ENCODE peak calls at places on chromosomes 3 and 15, in ten cellular contexts. One of them, this sample, is unnamed.

GRCh38 chr3:39202094-39202493 is 9.7 kb upstream of the XIRP1 start:
- DNase-seq in Panc1: no peak
- DNase-seq in pancreas: no peak
- DNase-seq in AG04449: no peak
- DNase-seq in lower lobe of right lung: no peak
- DNase-seq in NB4: no peak
- DNase-seq in GM12878: no peak
- DNase-seq in ascending aorta: no peak
- DNase-seq in keratinocyte: no peak
- DNase-seq in IMR-90: no peak
- DNase-seq in this sample: no peak

GRCh38 chr15:60297047-60297446 is 100.7 kb downstream of the ANXA2 start:
- DNase-seq in Panc1: no peak
- DNase-seq in GM12878: no peak
- DNase-seq in ascending aorta: no peak
- DNase-seq in AG04449: no peak
- DNase-seq in NB4: no peak
- DNase-seq in keratinocyte: peak
- DNase-seq in lower lobe of right lung: no peak
- DNase-seq in IMR-90: no peak
- DNase-seq in pancreas: no peak
- DNase-seq in this sample: no peak

GRCh38 chr15:67907175-67907723 is 67.4 kb upstream of the RNU6-1 start:
- DNase-seq in IMR-90: no peak
- DNase-seq in NB4: no peak
- DNase-seq in AG04449: no peak
- DNase-seq in pancreas: no peak
- DNase-seq in lower lobe of right lung: no peak
- DNase-seq in keratinocyte: no peak
- DNase-seq in Panc1: no peak
- DNase-seq in GM12878: no peak
- DNase-seq in ascending aorta: no peak
- DNase-seq in this sample: no peak

GRCh38 chr3:150372320-150373118 is 35.6 kb upstream of the TSC22D2 start:
- DNase-seq in NB4: no peak
- DNase-seq in lower lobe of right lung: no peak
- DNase-seq in pancreas: no peak
- DNase-seq in Panc1: no peak
- DNase-seq in IMR-90: peak
- DNase-seq in keratinocyte: no peak
- DNase-seq in ascending aorta: no peak
- DNase-seq in GM12878: no peak
- DNase-seq in AG04449: no peak
- DNase-seq in this sample: no peak

GRCh38 chr3:195224156-195224979 is 46.6 kb downstream of the XXYLT1 start:
- DNase-seq in GM12878: no peak
- DNase-seq in pancreas: no peak
- DNase-seq in AG04449: no peak
- DNase-seq in ascending aorta: peak
- DNase-seq in Panc1: no peak
- DNase-seq in lower lobe of right lung: no peak
- DNase-seq in keratinocyte: no peak
- DNase-seq in IMR-90: no peak
- DNase-seq in NB4: no peak
- DNase-seq in this sample: no peak

GRCh38 chr15:43469867-43470266 is 23.1 kb downstream of the TP53BP1 start:
- DNase-seq in keratinocyte: peak
- DNase-seq in NB4: peak
- DNase-seq in pancreas: no peak
- DNase-seq in Panc1: no peak
- DNase-seq in lower lobe of right lung: no peak
- DNase-seq in GM12878: no peak
- DNase-seq in ascending aorta: no peak
- DNase-seq in IMR-90: peak
- DNase-seq in AG04449: no peak
- DNase-seq in this sample: no peak

GRCh38 chr3:115861166-115861733 is 237.9 kb downstream of the GAP43 start:
- DNase-seq in ascending aorta: no peak
- DNase-seq in AG04449: no peak
- DNase-seq in keratinocyte: no peak
- DNase-seq in lower lobe of right lung: no peak
- DNase-seq in GM12878: no peak
- DNase-seq in IMR-90: no peak
- DNase-seq in NB4: no peak
- DNase-seq in Panc1: no peak
- DNase-seq in pancreas: no peak
- DNase-seq in this sample: no peak

GRCh38 chr3:157475921-157476395 is 27.3 kb downstream of the VEPH1 start:
- DNase-seq in NB4: no peak
- DNase-seq in pancreas: no peak
- DNase-seq in IMR-90: peak
- DNase-seq in ascending aorta: no peak
- DNase-seq in keratinocyte: no peak
- DNase-seq in GM12878: no peak
- DNase-seq in lower lobe of right lung: no peak
- DNase-seq in AG04449: no peak
- DNase-seq in Panc1: no peak
- DNase-seq in this sample: no peak

GRCh38 chr3:140497331-140497730 is 180.5 kb upstream of the TRIM42 start:
- DNase-seq in lower lobe of right lung: no peak
- DNase-seq in IMR-90: no peak
- DNase-seq in ascending aorta: no peak
- DNase-seq in pancreas: no peak
- DNase-seq in GM12878: no peak
- DNase-seq in keratinocyte: no peak
- DNase-seq in AG04449: no peak
- DNase-seq in Panc1: no peak
- DNase-seq in NB4: no peak
- DNase-seq in this sample: no peak

GRCh38 chr3:72488736-72489030 is 359.6 kb downstream of the SHQ1 start:
- DNase-seq in keratinocyte: no peak
- DNase-seq in lower lobe of right lung: no peak
- DNase-seq in GM12878: no peak
- DNase-seq in IMR-90: peak
- DNase-seq in ascending aorta: no peak
- DNase-seq in pancreas: no peak
- DNase-seq in Panc1: no peak
- DNase-seq in NB4: no peak
- DNase-seq in AG04449: no peak
- DNase-seq in this sample: no peak

GRCh38 chr3:42507751-42508335 is 5.4 kb downstream of the VIPR1 start:
- DNase-seq in NB4: no peak
- DNase-seq in GM12878: no peak
- DNase-seq in lower lobe of right lung: peak
- DNase-seq in pancreas: no peak
- DNase-seq in IMR-90: no peak
- DNase-seq in Panc1: no peak
- DNase-seq in AG04449: no peak
- DNase-seq in keratinocyte: no peak
- DNase-seq in ascending aorta: peak
- DNase-seq in this sample: peak

GRCh38 chr3:42509111-42509510 is 6.7 kb downstream of the VIPR1 start:
- DNase-seq in IMR-90: no peak
- DNase-seq in GM12878: no peak
- DNase-seq in Panc1: no peak
- DNase-seq in lower lobe of right lung: peak
- DNase-seq in AG04449: no peak
- DNase-seq in keratinocyte: no peak
- DNase-seq in pancreas: no peak
- DNase-seq in NB4: no peak
- DNase-seq in ascending aorta: peak
- DNase-seq in this sample: no peak

GRCh38 chr3:42510325-42510724 is 7.9 kb downstream of the VIPR1 start:
- DNase-seq in AG04449: no peak
- DNase-seq in lower lobe of right lung: peak
- DNase-seq in keratinocyte: no peak
- DNase-seq in Panc1: no peak
- DNase-seq in IMR-90: no peak
- DNase-seq in NB4: no peak
- DNase-seq in GM12878: no peak
- DNase-seq in pancreas: no peak
- DNase-seq in ascending aorta: no peak
- DNase-seq in this sample: no peak

GRCh38 chr3:42507252-42507651 is 4.8 kb downstream of the VIPR1 start:
- DNase-seq in AG04449: no peak
- DNase-seq in Panc1: no peak
- DNase-seq in lower lobe of right lung: peak
- DNase-seq in GM12878: no peak
- DNase-seq in keratinocyte: no peak
- DNase-seq in IMR-90: no peak
- DNase-seq in pancreas: no peak
- DNase-seq in ascending aorta: peak
- DNase-seq in NB4: peak
- DNase-seq in this sample: peak

GRCh38 chr3:42508562-42508961 is 6.1 kb downstream of the VIPR1 start:
- DNase-seq in AG04449: no peak
- DNase-seq in IMR-90: no peak
- DNase-seq in lower lobe of right lung: peak
- DNase-seq in pancreas: no peak
- DNase-seq in GM12878: no peak
- DNase-seq in ascending aorta: peak
- DNase-seq in keratinocyte: no peak
- DNase-seq in Panc1: no peak
- DNase-seq in NB4: no peak
- DNase-seq in this sample: no peak
- TF ChIP-seq CTCF in AG04449: no peak
- TF ChIP-seq CTCF in IMR-90: no peak
- TF ChIP-seq CTCF in lower lobe of right lung: no peak
- TF ChIP-seq CTCF in pancreas: no peak
- TF ChIP-seq CTCF in GM12878: no peak
- TF ChIP-seq CTCF in ascending aorta: no peak
- TF ChIP-seq CTCF in keratinocyte: no peak
- TF ChIP-seq CTCF in Panc1: no peak
- TF ChIP-seq CTCF in NB4: no peak
- TF ChIP-seq CTCF in this sample: no peak

GRCh38 chr3:182906036-182906435 is 74.3 kb downstream of the DCUN1D1 start:
- DNase-seq in lower lobe of right lung: no peak
- DNase-seq in GM12878: no peak
- DNase-seq in AG04449: no peak
- DNase-seq in IMR-90: no peak
- DNase-seq in ascending aorta: no peak
- DNase-seq in Panc1: no peak
- DNase-seq in keratinocyte: no peak
- DNase-seq in NB4: no peak
- DNase-seq in pancreas: no peak
- DNase-seq in this sample: no peak

GRCh38 chr3:182902236-182902635 is 78.1 kb downstream of the DCUN1D1 start:
- DNase-seq in pancreas: no peak
- DNase-seq in keratinocyte: no peak
- DNase-seq in lower lobe of right lung: no peak
- DNase-seq in AG04449: no peak
- DNase-seq in NB4: no peak
- DNase-seq in GM12878: no peak
- DNase-seq in IMR-90: no peak
- DNase-seq in Panc1: no peak
- DNase-seq in ascending aorta: no peak
- DNase-seq in this sample: no peak

GRCh38 chr3:182908471-182908870 is 71.9 kb downstream of the DCUN1D1 start:
- DNase-seq in keratinocyte: no peak
- DNase-seq in pancreas: no peak
- DNase-seq in ascending aorta: no peak
- DNase-seq in NB4: no peak
- DNase-seq in GM12878: no peak
- DNase-seq in AG04449: no peak
- DNase-seq in IMR-90: peak
- DNase-seq in Panc1: no peak
- DNase-seq in lower lobe of right lung: no peak
- DNase-seq in this sample: no peak

GRCh38 chr3:182905623-182906022 is 74.7 kb downstream of the DCUN1D1 start:
- DNase-seq in NB4: no peak
- DNase-seq in pancreas: no peak
- DNase-seq in lower lobe of right lung: no peak
- DNase-seq in ascending aorta: no peak
- DNase-seq in Panc1: no peak
- DNase-seq in keratinocyte: no peak
- DNase-seq in AG04449: no peak
- DNase-seq in GM12878: no peak
- DNase-seq in IMR-90: no peak
- DNase-seq in this sample: no peak

GRCh38 chr3:182904164-182904563 is 76.2 kb downstream of the DCUN1D1 start:
- DNase-seq in Panc1: no peak
- DNase-seq in pancreas: no peak
- DNase-seq in AG04449: no peak
- DNase-seq in lower lobe of right lung: no peak
- DNase-seq in IMR-90: no peak
- DNase-seq in ascending aorta: no peak
- DNase-seq in keratinocyte: no peak
- DNase-seq in GM12878: no peak
- DNase-seq in NB4: no peak
- DNase-seq in this sample: no peak
- TF ChIP-seq CTCF in Panc1: peak
- TF ChIP-seq CTCF in pancreas: no peak
- TF ChIP-seq CTCF in AG04449: no peak
- TF ChIP-seq CTCF in lower lobe of right lung: no peak
- TF ChIP-seq CTCF in IMR-90: no peak
- TF ChIP-seq CTCF in ascending aorta: no peak
- TF ChIP-seq CTCF in keratinocyte: no peak
- TF ChIP-seq CTCF in GM12878: peak
- TF ChIP-seq CTCF in NB4: no peak
- TF ChIP-seq CTCF in this sample: no peak

DNA sequence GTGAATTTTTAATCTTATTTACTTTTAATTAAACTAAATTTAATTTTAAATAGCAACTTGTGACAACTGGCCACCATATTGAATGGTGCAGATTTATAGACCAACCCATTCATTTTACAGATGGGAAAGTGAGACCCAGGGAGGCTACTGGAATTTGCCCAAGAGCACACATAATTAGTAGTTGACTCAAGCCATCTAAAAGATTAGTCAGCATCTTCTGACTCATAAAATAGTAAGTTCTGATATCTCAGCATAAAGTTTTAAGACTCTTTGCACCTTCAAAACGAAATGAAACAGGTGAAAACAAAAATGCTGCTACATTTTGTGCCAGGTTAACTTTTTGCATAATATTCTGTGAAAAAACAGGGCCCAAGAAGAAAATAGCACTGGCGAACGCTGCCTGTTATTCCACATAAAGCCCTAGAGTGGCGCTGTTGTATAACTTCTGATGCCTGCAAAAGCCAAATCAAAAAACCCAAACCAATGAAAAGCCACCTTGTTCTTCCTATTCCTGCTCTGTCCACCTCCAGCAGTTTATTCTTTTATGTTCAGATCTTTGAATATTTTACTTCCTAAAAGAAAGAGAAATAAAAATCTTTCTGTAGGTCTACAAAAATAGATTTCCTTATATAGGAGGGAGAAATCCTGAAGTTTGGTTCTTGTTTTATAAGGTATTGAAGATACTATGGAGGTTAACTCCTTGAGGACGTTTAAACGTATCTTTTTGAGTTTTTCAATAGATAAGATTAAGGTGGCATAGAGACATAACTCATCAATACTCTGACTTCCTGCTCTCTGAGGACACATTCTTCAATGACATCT is 62.8 kb downstream of the OTOL1 start:
- DNase-seq in keratinocyte: no peak
- DNase-seq in Panc1: peak
- DNase-seq in GM12878: no peak
- DNase-seq in ascending aorta: no peak
- DNase-seq in lower lobe of right lung: no peak
- DNase-seq in pancreas: no peak
- DNase-seq in NB4: peak
- DNase-seq in IMR-90: peak
- DNase-seq in AG04449: no peak
- DNase-seq in this sample: no peak
- TF ChIP-seq CTCF in keratinocyte: peak
- TF ChIP-seq CTCF in Panc1: peak
- TF ChIP-seq CTCF in GM12878: peak
- TF ChIP-seq CTCF in ascending aorta: peak
- TF ChIP-seq CTCF in lower lobe of right lung: peak
- TF ChIP-seq CTCF in pancreas: peak
- TF ChIP-seq CTCF in NB4: peak
- TF ChIP-seq CTCF in IMR-90: peak
- TF ChIP-seq CTCF in AG04449: peak
- TF ChIP-seq CTCF in this sample: peak

GRCh38 chr3:129992781-129993180 is 18.3 kb downstream of the TRH start:
- DNase-seq in keratinocyte: no peak
- DNase-seq in Panc1: no peak
- DNase-seq in GM12878: no peak
- DNase-seq in IMR-90: no peak
- DNase-seq in lower lobe of right lung: no peak
- DNase-seq in ascending aorta: no peak
- DNase-seq in pancreas: no peak
- DNase-seq in AG04449: no peak
- DNase-seq in NB4: peak
- DNase-seq in this sample: no peak
- TF ChIP-seq CTCF in keratinocyte: peak
- TF ChIP-seq CTCF in Panc1: no peak
- TF ChIP-seq CTCF in GM12878: no peak
- TF ChIP-seq CTCF in IMR-90: peak
- TF ChIP-seq CTCF in lower lobe of right lung: no peak
- TF ChIP-seq CTCF in ascending aorta: no peak
- TF ChIP-seq CTCF in pancreas: no peak
- TF ChIP-seq CTCF in AG04449: peak
- TF ChIP-seq CTCF in NB4: peak
- TF ChIP-seq CTCF in this sample: no peak